ENCODE peak calls at places on chromosomes 13 and 19, in eight cellular contexts. W is NCI-H226; U is uterus; C is WTC11; N is heart left ventricle; T is stimulated activated CD8-positive, alpha-beta memory T cell treated with anti-CD3 and anti-CD28 coated beads, Interleukin-7, amount 100 ng/mL, for 1 hour; R is T1000; S is SW 1271. Z is an unnamed sample.

GRCh38 chr13:39451860-39452301 is 151.1 kb downstream of the LHFPL6 start:
- DNase-seq in W (no peak), U (no peak), C (no peak), N (peak), T (no peak), R (no peak), S (no peak), Z (no peak)

GRCh38 chr13:27569405-27569804 is 50.9 kb downstream of the LNX2 start:
- DNase-seq in W (no peak), U (no peak), C (no peak), N (no peak), T (no peak), R (no peak), S (no peak), Z (no peak)

GRCh38 chr19:17348700-17349099 is 11.3 kb downstream of the GTPBP3 start:
- DNase-seq in W (no peak), U (peak), C (peak), N (peak), T (no peak), R (peak), S (no peak), Z (peak)

GRCh38 chr13:30370916-30371521 is 51.3 kb upstream of the UBE2L5 start:
- DNase-seq in W (no peak), U (no peak), C (no peak), N (no peak), T (no peak), R (no peak), S (no peak), Z (no peak)

GRCh38 chr13:52118595-52118994 is 10.3 kb downstream of the NEK5 start:
- DNase-seq in W (no peak), U (no peak), C (no peak), N (no peak), T (no peak), R (no peak), S (no peak), Z (no peak)

GRCh38 chr19:32767951-32768679 is 48.5 kb downstream of the TDRD12 start:
- DNase-seq in W (no peak), U (no peak), C (no peak), N (no peak), T (no peak), R (no peak), S (no peak), Z (no peak)

GRCh38 chr19:55373993-55374757 is 2.5 kb upstream of the TMEM190 start:
- DNase-seq in W (no peak), U (no peak), C (no peak), N (no peak), T (no peak), R (peak), S (no peak), Z (no peak)

GRCh38 chr19:54473071-54473941 is at the start of gene CDC42EP5:
- DNase-seq in W (peak), U (peak), C (no peak), N (peak), T (no peak), R (no peak), S (no peak), Z (peak)

GRCh38 chr19:21482863-21483276 is 22.5 kb upstream of the ZNF429 start:
- DNase-seq in W (no peak), U (peak), C (peak), N (peak), T (peak), R (no peak), S (no peak), Z (no peak)

GRCh38 chr13:40344270-40345148 is 321.9 kb downstream of the FOXO1 start:
- DNase-seq in W (no peak), U (no peak), C (no peak), N (no peak), T (no peak), R (no peak), S (no peak), Z (no peak)

GRCh38 chr19:17751103-17751911 is at the start of gene FCHO1:
- DNase-seq in W (no peak), U (no peak), C (no peak), N (peak), T (peak), R (no peak), S (no peak), Z (no peak)

GRCh38 chr13:30978981-30979956 is 46.8 kb downstream of the TEX26 start:
- DNase-seq in W (no peak), U (no peak), C (peak), N (no peak), T (no peak), R (no peak), S (no peak), Z (no peak)

GRCh38 chr19:19459099-19459498 is 53.6 kb downstream of the GATAD2A start:
- DNase-seq in W (no peak), U (no peak), C (no peak), N (no peak), T (no peak), R (no peak), S (no peak), Z (no peak)

GRCh38 chr13:27969073-27969865 is at the start of gene CDX2:
- DNase-seq in W (no peak), U (no peak), C (peak), N (no peak), T (no peak), R (no peak), S (no peak), Z (no peak)

GRCh38 chr19:34405892-34406660 is 1.9 kb downstream of the PDCD2L start:
- DNase-seq in W (no peak), U (no peak), C (no peak), N (no peak), T (no peak), R (no peak), S (no peak), Z (no peak)

GRCh38 chr19:1657632-1658445 is 5.4 kb upstream of the TCF3 start:
- DNase-seq in W (no peak), U (no peak), C (no peak), N (no peak), T (no peak), R (no peak), S (no peak), Z (no peak)

GRCh38 chr13:94305463-94305862 is 174.0 kb downstream of the DCT start:
- DNase-seq in W (peak), U (no peak), C (no peak), N (no peak), T (no peak), R (no peak), S (no peak), Z (peak)

GRCh38 chr19:42206871-42207755 is 10.4 kb downstream of the DEDD2 start:
- DNase-seq in W (peak), U (no peak), C (no peak), N (peak), T (no peak), R (peak), S (no peak), Z (no peak)

GRCh38 chr13:35086667-35087066 is 144.6 kb downstream of the NBEA start:
- DNase-seq in W (no peak), U (no peak), C (no peak), N (no peak), T (no peak), R (no peak), S (no peak), Z (no peak)

GRCh38 chr13:76791290-76791664 is 94.9 kb downstream of the KCTD12 start:
- DNase-seq in W (no peak), U (no peak), C (no peak), N (no peak), T (no peak), R (no peak), S (no peak), Z (no peak)

GRCh38 chr19:48992571-48993174 is 436 bp downstream of the GYS1 start:
- DNase-seq in W (no peak), U (no peak), C (no peak), N (peak), T (no peak), R (no peak), S (no peak), Z (no peak)

GRCh38 chr19:42150353-42150752 is 18.1 kb upstream of the POU2F2 start:
- DNase-seq in W (no peak), U (no peak), C (no peak), N (no peak), T (no peak), R (no peak), S (no peak), Z (no peak)

GRCh38 chr19:19550454-19550842 is 12.4 kb downstream of the CILP2 start:
- DNase-seq in W (no peak), U (no peak), C (no peak), N (no peak), T (no peak), R (peak), S (no peak), Z (peak)

GRCh38 chr19:38073806-38074685 is 150.0 kb downstream of the DPF1 start:
- DNase-seq in W (no peak), U (no peak), C (peak), N (no peak), T (no peak), R (no peak), S (no peak), Z (no peak)

GRCh38 chr13:101447852-101448251 is 4.6 kb upstream of the ITGBL1 start:
- DNase-seq in W (no peak), U (no peak), C (no peak), N (no peak), T (no peak), R (no peak), S (no peak), Z (no peak)

GRCh38 chr13:76991796-76992547 is at the start of gene CLN5:
- DNase-seq in W (peak), U (peak), C (peak), N (peak), T (peak), R (peak), S (peak), Z (peak)

GRCh38 chr13:95248953-95249352 is 52.3 kb downstream of the ABCC4 start:
- DNase-seq in W (no peak), U (no peak), C (no peak), N (no peak), T (no peak), R (no peak), S (no peak), Z (no peak)

GRCh38 chr13:43127103-43127817 is 103.9 kb downstream of the DNAJC15 start:
- DNase-seq in W (no peak), U (no peak), C (no peak), N (peak), T (no peak), R (no peak), S (no peak), Z (no peak)

GRCh38 chr19:46951236-46951986 is 68.2 kb upstream of the NPAS1 start:
- DNase-seq in W (no peak), U (no peak), C (no peak), N (no peak), T (no peak), R (peak), S (no peak), Z (no peak)

GRCh38 chr19:5090780-5091575 is 122.1 kb downstream of the KDM4B start:
- DNase-seq in W (no peak), U (peak), C (no peak), N (peak), T (no peak), R (no peak), S (no peak), Z (no peak)

GRCh38 chr13:97189943-97190342 is 32.2 kb upstream of the MBNL2 start:
- DNase-seq in W (no peak), U (no peak), C (no peak), N (no peak), T (no peak), R (no peak), S (no peak), Z (no peak)

GRCh38 chr13:99062593-99062992 is 84.7 kb upstream of the DOCK9 start:
- DNase-seq in W (peak), U (peak), C (no peak), N (peak), T (no peak), R (no peak), S (no peak), Z (no peak)

GRCh38 chr13:20461481-20461859 is 64.2 kb downstream of the CRYL1 start:
- DNase-seq in W (peak), U (no peak), C (no peak), N (peak), T (no peak), R (no peak), S (no peak), Z (no peak)

GRCh38 chr19:2723345-2723715 is 2.2 kb upstream of the DIRAS1 start:
- DNase-seq in W (no peak), U (no peak), C (no peak), N (no peak), T (no peak), R (no peak), S (no peak), Z (no peak)

GRCh38 chr13:111251646-111252448 is 68.6 kb upstream of the TEX29 start:
- DNase-seq in W (no peak), U (no peak), C (no peak), N (no peak), T (no peak), R (no peak), S (no peak), Z (no peak)

GRCh38 chr13:79290595-79291244 is 115.3 kb downstream of the RBM26 start:
- DNase-seq in W (no peak), U (no peak), C (no peak), N (no peak), T (no peak), R (no peak), S (no peak), Z (no peak)

GRCh38 chr19:45774765-45775164 is 5.7 kb upstream of the SIX5 start:
- DNase-seq in W (no peak), U (no peak), C (peak), N (no peak), T (no peak), R (no peak), S (no peak), Z (no peak)

GRCh38 chr13:42333613-42334328 is 61.8 kb downstream of the AKAP11 start:
- DNase-seq in W (no peak), U (no peak), C (no peak), N (no peak), T (no peak), R (no peak), S (no peak), Z (peak)

GRCh38 chr13:45133396-45134118 is 13.2 kb downstream of the GTF2F2 start:
- DNase-seq in W (peak), U (no peak), C (no peak), N (no peak), T (no peak), R (no peak), S (no peak), Z (no peak)

GRCh38 chr13:54643863-54644262 is 1615.2 kb downstream of the OLFM4 start:
- DNase-seq in W (no peak), U (no peak), C (no peak), N (no peak), T (no peak), R (no peak), S (no peak), Z (no peak)